ENCODE peak calls at places on chromosome 18, in eight cellular contexts. E is IMR-90; K is T-cell; F is frontal cortex; V is NCI-H1092; Z is stimulated activated CD4-positive, alpha-beta T cell treated with anti-CD3 and anti-CD28 coated beads, Interleukin-1b, Interleukin-23, amount 100 ng/mL, for 48 hours; Y is astrocyte; O is activated CD4-positive, alpha-beta T cell treated with anti-CD3 and anti-CD28 coated beads, Interleukin-2, amount 50 U/mL, for 4 hours. J is an unnamed sample.

GRCh38 chr18:57787068-57787682 is 15.9 kb downstream of the ATP8B1 start:
- DNase-seq in E (no peak), K (no peak), F (no peak), V (no peak), Z (no peak), Y (no peak), O (no peak), J (no peak)

GRCh38 chr18:59140287-59140885 is 702 bp downstream of the SEC11C start:
- DNase-seq in E (peak; percentile 51), K (no peak), F (no peak), V (no peak), Z (no peak), Y (peak; percentile 46), O (no peak), J (no peak)

GRCh38 chr18:37578886-37579513 is 13.4 kb upstream of the CELF4 start:
- DNase-seq in E (peak; percentile 33), K (no peak), F (no peak), V (peak; percentile 13), Z (no peak), Y (no peak), O (no peak), J (no peak)

GRCh38 chr18:43277164-43277600 is at the start of gene SYT4:
- DNase-seq in E (peak; percentile 7), K (no peak), F (no peak), V (peak; percentile 87), Z (no peak), Y (peak; percentile 62), O (no peak), J (no peak)

GRCh38 chr18:74453011-74453571 is 4.0 kb downstream of the DIPK1C start:
- DNase-seq in E (no peak), K (no peak), F (no peak), V (no peak), Z (no peak), Y (no peak), O (no peak), J (no peak)

GRCh38 chr18:34342960-34343359 is 118.2 kb upstream of the NOL4 start:
- DNase-seq in E (peak; percentile 28), K (no peak), F (no peak), V (no peak), Z (no peak), Y (peak; percentile 84), O (no peak), J (no peak)

GRCh38 chr18:48640566-48641270 is 101.9 kb downstream of the CTIF start:
- DNase-seq in E (peak; percentile 72), K (no peak), F (no peak), V (no peak), Z (no peak), Y (no peak), O (no peak), J (no peak)

GRCh38 chr18:35549515-35549914 is 32.0 kb upstream of the GALNT1 start:
- DNase-seq in E (no peak), K (no peak), F (no peak), V (no peak), Z (no peak), Y (no peak), O (no peak), J (no peak)

GRCh38 chr18:59469463-59470180 is 110.6 kb upstream of the LMAN1 start:
- DNase-seq in E (no peak), K (no peak), F (no peak), V (no peak), Z (no peak), Y (no peak), O (no peak), J (no peak)

GRCh38 chr18:9147440-9148238 is 11.1 kb downstream of the ANKRD12 start:
- DNase-seq in E (peak; percentile 81), K (peak; percentile 21), F (peak; percentile 28), V (peak; percentile 4), Z (no peak), Y (peak; percentile 54), O (peak; percentile 14), J (peak; percentile 24)

J was measured in naive thymus-derived CD8-positive, alpha-beta T cell.